ENCODE peak calls at places on chromosomes 11 and 22, in ten cellular contexts. F is heart left ventricle, J is left ventricle myocardium inferior, K is PC-3, Z is cardiac muscle cell, O is fibroblast of lung, S is breast epithelium, N is uterus, I is Peyer's patch, A is brain microvascular endothelial cell. B is an unnamed sample.

GRCh38 chr11:95192717-95193116 is 38.3 kb downstream of the SESN3 start:
- DNase-seq in F (no peak), O (no peak), J (no peak), K (no peak), Z (no peak), I (no peak), A (no peak), S (no peak), N (no peak), B (no peak)

GRCh38 chr11:107683807-107684206 is 28.0 kb downstream of the SLN start:
- DNase-seq in Z (no peak), I (no peak), A (no peak), F (no peak), J (no peak), S (no peak), O (no peak), K (peak; percentile 68), N (no peak), B (no peak)

GRCh38 chr11:72406536-72407507 is 27.5 kb downstream of the CLPB start:
- DNase-seq in Z (peak; percentile 37), K (peak; percentile 17), S (no peak), J (no peak), I (no peak), F (no peak), N (no peak), A (no peak), O (no peak), B (no peak)

GRCh38 chr11:17846852-17847453 is 112.4 kb downstream of the KCNC1 start:
- DNase-seq in F (peak; percentile 44), O (peak; percentile 65), Z (peak; percentile 37), N (no peak), A (peak; percentile 18), I (no peak), S (no peak), J (no peak), K (peak; percentile 53), B (no peak)

GRCh38 chr11:46865340-46865739 is 19.3 kb upstream of the CKAP5 start:
- DNase-seq in O (peak; percentile 85), N (no peak), J (no peak), A (peak; percentile 66), F (no peak), Z (peak; percentile 66), I (no peak), K (no peak), S (no peak), B (no peak)

GRCh38 chr11:68271023-68271780 is 571 bp downstream of the C11orf24 start:
- DNase-seq in Z (peak; percentile 84), N (peak; percentile 51), F (peak; percentile 73), K (peak; percentile 79), J (peak; percentile 47), S (peak; percentile 30), O (peak; percentile 77), I (peak; percentile 62), A (peak; percentile 81), B (peak; percentile 48)

GRCh38 chr22:29813563-29813962 is 24.5 kb downstream of the ASCC2 start:
- DNase-seq in J (no peak), F (no peak), Z (no peak), I (no peak), K (peak; percentile 55), O (peak; percentile 25), S (no peak), A (peak; percentile 16), N (no peak), B (no peak)

GRCh38 chr11:16040151-16040550 is 316.2 kb downstream of the SOX6 start:
- DNase-seq in S (no peak), N (no peak), Z (no peak), O (no peak), F (no peak), A (no peak), I (no peak), J (no peak), K (no peak), B (no peak)

GRCh38 chr11:57638005-57638760 is 11.5 kb downstream of the YPEL4 start:
- DNase-seq in N (peak; percentile 90), Z (peak; percentile 89), F (peak; percentile 80), S (peak; percentile 80), K (peak; percentile 77), I (no peak), J (peak; percentile 63), A (peak; percentile 86), O (peak; percentile 84), B (peak; percentile 57)

GRCh38 chr22:30198152-30198845 is 48.3 kb downstream of the LIF start:
- DNase-seq in K (no peak), A (no peak), Z (no peak), N (no peak), O (peak; percentile 17), F (no peak), S (no peak), I (no peak), J (no peak), B (no peak)

GRCh38 chr11:130737866-130738431 is 178.3 kb downstream of the SNX19 start:
- DNase-seq in Z (peak; percentile 81), J (peak; percentile 78), I (peak; percentile 81), A (peak; percentile 74), N (peak; percentile 34), K (peak; percentile 72), F (peak; percentile 89), O (peak; percentile 77), S (no peak), B (no peak)

GRCh38 chr11:42407379-42407778 is 904.4 kb upstream of the API5 start:
- DNase-seq in A (peak; percentile 10), N (no peak), F (no peak), I (no peak), O (no peak), Z (peak; percentile 40), K (peak; percentile 33), J (no peak), S (no peak), B (no peak)

GRCh38 chr22:30425616-30426394 is at the start of gene MTFP1:
- DNase-seq in Z (peak; percentile 76), N (peak; percentile 47), K (peak; percentile 59), O (peak; percentile 63), F (peak; percentile 68), J (peak; percentile 53), S (peak; percentile 39), I (peak; percentile 75), A (peak; percentile 56), B (no peak)

GRCh38 chr11:44833869-44834452 is 107.2 kb downstream of the TSPAN18 start:
- DNase-seq in N (no peak), Z (no peak), K (peak; percentile 9), S (peak; percentile 62), O (no peak), I (no peak), A (no peak), J (no peak), F (no peak), B (no peak)

GRCh38 chr22:38075105-38075825 is 8.7 kb downstream of the SLC16A8 start:
- DNase-seq in A (no peak), I (no peak), J (no peak), O (no peak), S (no peak), Z (no peak), N (no peak), F (no peak), K (no peak), B (no peak)

GRCh38 chr22:30079952-30080533 is at the start of gene HORMAD2:
- DNase-seq in N (no peak), K (no peak), J (no peak), I (no peak), A (peak; percentile 40), F (no peak), Z (peak; percentile 77), S (no peak), O (peak; percentile 43), B (peak; percentile 7)

GRCh38 chr11:68950268-68950667 is 30.5 kb downstream of the MRGPRD start:
- DNase-seq in J (no peak), I (no peak), A (no peak), N (no peak), Z (peak; percentile 27), S (no peak), O (peak; percentile 17), F (no peak), K (peak; percentile 53), B (no peak)

GRCh38 chr11:103920933-103921332 is 115.5 kb upstream of the DDI1 start:
- DNase-seq in N (no peak), K (no peak), Z (peak; percentile 26), J (no peak), S (no peak), A (no peak), I (no peak), O (peak; percentile 5), F (no peak), B (no peak)

GRCh38 chr11:57597971-57598830 is 716 bp downstream of the SERPING1 start:
- DNase-seq in J (peak; percentile 86), Z (peak; percentile 88), K (no peak), A (no peak), N (peak; percentile 91), O (peak; percentile 78), I (peak; percentile 62), F (peak; percentile 90), S (peak; percentile 78), B (no peak)

GRCh38 chr11:2527621-2528291 is 82.9 kb downstream of the KCNQ1 start:
- DNase-seq in S (no peak), O (no peak), A (no peak), J (peak; percentile 14), F (peak; percentile 20), N (peak; percentile 14), Z (no peak), I (peak; percentile 54), K (no peak), B (no peak)

GRCh38 chr11:109956124-109956793 is 136.9 kb upstream of the ZC3H12C start:
- DNase-seq in A (no peak), N (no peak), Z (no peak), J (no peak), F (no peak), K (no peak), S (no peak), I (no peak), O (no peak), B (no peak)

GRCh38 chr11:119782673-119783072 is 53.7 kb upstream of the NECTIN1 start:
- DNase-seq in Z (no peak), A (peak; percentile 60), J (no peak), N (peak; percentile 28), I (no peak), F (peak; percentile 48), S (no peak), K (no peak), O (no peak), B (no peak)
- H3K27me3 ChIP-seq in Z (no peaks in the 10 kb centered on the region), A (peaks cover 11% of the 10 kb centered on the region), J (peaks cover 29% of the 10 kb centered on the region), N (no peaks in the 10 kb centered on the region), I (no peaks in the 10 kb centered on the region), F (no peaks in the 10 kb centered on the region), S (no peaks in the 10 kb centered on the region), K (peaks cover 66% of the 10 kb centered on the region), O (no peaks in the 10 kb centered on the region), B (peaks cover 11% of the 10 kb centered on the region)

GRCh38 chr11:64861227-64861970 is 16.9 kb upstream of the CDC42BPG start:
- DNase-seq in Z (no peak), S (no peak), N (no peak), F (no peak), K (no peak), A (no peak), O (no peak), I (no peak), J (no peak), B (no peak)
- H3K36me3 ChIP-seq in Z (peaks cover 8% of the 10 kb centered on the region), S (no peaks in the 10 kb centered on the region), N (no peaks in the 10 kb centered on the region), F (peaks cover 3% of the 10 kb centered on the region), K (peaks cover 26% of the 10 kb centered on the region), A (peaks cover 26% of the 10 kb centered on the region), O (peaks cover 25% of the 10 kb centered on the region), I (no peaks in the 10 kb centered on the region), J (peaks cover 31% of the 10 kb centered on the region), B (peaks cover 3% of the 10 kb centered on the region)

GRCh38 chr11:105227363-105227762 is 87.8 kb upstream of the CARD18 start:
- DNase-seq in A (no peak), O (no peak), I (no peak), N (no peak), J (no peak), K (no peak), S (no peak), F (no peak), Z (no peak), B (no peak)
- H3K27me3 ChIP-seq in A (no peaks in the 10 kb centered on the region), O (no peaks in the 10 kb centered on the region), I (no peaks in the 10 kb centered on the region), N (no peaks in the 10 kb centered on the region), J (no peaks in the 10 kb centered on the region), K (no peaks in the 10 kb centered on the region), S (no peaks in the 10 kb centered on the region), F (no peaks in the 10 kb centered on the region), Z (no peaks in the 10 kb centered on the region), B (no peaks in the 10 kb centered on the region)

GRCh38 chr22:50219800-50220602 is 19.2 kb downstream of the SELENOO start:
- DNase-seq in I (no peak), O (no peak), J (no peak), A (no peak), S (no peak), F (no peak), K (no peak), Z (no peak), N (no peak), B (no peak)
- H3K36me3 ChIP-seq in I (no peaks in the 10 kb centered on the region), O (peaks cover 55% of the 10 kb centered on the region), J (peaks cover 84% of the 10 kb centered on the region), A (peaks cover 70% of the 10 kb centered on the region), S (peaks cover 30% of the 10 kb centered on the region), F (peaks cover 49% of the 10 kb centered on the region), K (peaks cover 3% of the 10 kb centered on the region), Z (peaks cover 32% of the 10 kb centered on the region), N (no peaks in the 10 kb centered on the region), B (peaks cover 2% of the 10 kb centered on the region)